ENCODE peak calls at places on chromosome 21, in eight cellular contexts. Y is CD14-positive monocyte, P is OCI-LY7, T is cardiac fibroblast, C is colonic mucosa, S is mammary epithelial cell, M is MCF 10A, B is left ventricle myocardium inferior. L is an unnamed sample.

GRCh38 chr21:14836950-14837349 is 227.8 kb downstream of the NRIP1 start:
- DNase-seq in Y (no peak), P (no peak), T (no peak), C (no peak), S (no peak), M (no peak), B (no peak), L (no peak)

GRCh38 chr21:14753466-14754258 is 207.5 kb upstream of the SAMSN1 start:
- DNase-seq in Y (no peak), P (no peak), T (no peak), C (no peak), S (no peak), M (no peak), B (no peak), L (no peak)

GRCh38 chr21:46648539-46648938 is 13.1 kb downstream of the PRMT2 start:
- DNase-seq in Y (no peak), P (no peak), T (no peak), C (no peak), S (no peak), M (no peak), B (no peak), L (no peak)

GRCh38 chr21:17454315-17455027 is 58.4 kb upstream of the CXADR start:
- DNase-seq in Y (no peak), P (peak; percentile 70), T (peak; percentile 82), C (peak; percentile 21), S (peak; percentile 88), M (peak; percentile 85), B (peak; percentile 20), L (peak; percentile 48)

GRCh38 chr21:28587748-28588147 is 404.9 kb downstream of the LTN1 start:
- DNase-seq in Y (no peak), P (no peak), T (peak; percentile 18), C (no peak), S (no peak), M (peak; percentile 8), B (no peak), L (no peak)

GRCh38 chr21:36859744-36860501 is 106.5 kb downstream of the HLCS start:
- DNase-seq in Y (peak; percentile 89), P (peak; percentile 61), T (peak; percentile 62), C (peak; percentile 91), S (peak; percentile 21), M (peak; percentile 90), B (peak; percentile 80), L (no peak)

GRCh38 chr21:40631201-40631600 is 215.8 kb downstream of the DSCAM start:
- DNase-seq in Y (no peak), P (no peak), T (no peak), C (no peak), S (peak; percentile 13), M (no peak), B (no peak), L (no peak)

GRCh38 chr21:32494946-32495703 is 82.6 kb downstream of the EVA1C start:
- DNase-seq in Y (no peak), P (no peak), T (peak; percentile 82), C (no peak), S (peak; percentile 68), M (peak; percentile 39), B (no peak), L (no peak)

GRCh38 chr21:38352536-38353219 is 95.9 kb downstream of the KCNJ15 start:
- DNase-seq in Y (peak; percentile 59), P (no peak), T (peak; percentile 83), C (peak; percentile 59), S (peak; percentile 69), M (peak; percentile 86), B (peak; percentile 25), L (peak; percentile 72)

DNA sequence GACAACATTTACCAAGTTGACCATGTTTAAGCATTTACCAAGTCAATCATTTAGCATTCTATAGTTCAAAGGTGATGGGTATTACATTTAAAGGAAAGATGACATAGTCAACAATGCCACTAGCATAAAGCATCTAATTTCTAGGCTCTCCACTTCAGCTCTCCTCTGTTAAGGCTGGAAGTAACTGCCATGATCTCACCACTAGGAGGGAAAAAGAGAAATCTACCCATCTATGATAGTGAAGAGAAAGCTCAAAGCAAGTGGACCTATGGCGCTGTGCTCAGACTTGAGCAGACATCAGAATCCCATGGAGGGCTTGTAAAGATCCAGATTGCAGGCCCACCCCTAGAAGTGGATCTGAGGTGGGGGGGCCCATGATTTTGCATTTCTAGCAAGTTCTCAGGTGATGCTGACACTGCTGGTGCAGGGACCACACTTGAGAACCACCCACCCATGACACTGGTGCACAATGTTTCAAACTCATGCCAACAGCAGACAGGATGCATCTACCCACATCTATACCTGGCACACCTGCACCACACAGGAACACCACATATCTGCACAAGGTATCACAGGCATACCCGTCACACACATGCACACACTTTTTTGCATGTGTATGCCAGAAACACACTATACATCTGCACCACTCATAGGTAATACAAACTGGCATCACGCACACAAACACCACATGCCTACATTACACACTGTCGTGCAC is 392.9 kb upstream of the RUNX1 start:
- DNase-seq in Y (no peak), P (no peak), T (no peak), C (no peak), S (no peak), M (no peak), B (no peak), L (no peak)
- TF ChIP-seq CTCF in Y (no peak), P (no peak), T (no peak), C (no peak), S (peak; percentile 17), M (no peak), B (no peak), L (no peak)

DNA sequence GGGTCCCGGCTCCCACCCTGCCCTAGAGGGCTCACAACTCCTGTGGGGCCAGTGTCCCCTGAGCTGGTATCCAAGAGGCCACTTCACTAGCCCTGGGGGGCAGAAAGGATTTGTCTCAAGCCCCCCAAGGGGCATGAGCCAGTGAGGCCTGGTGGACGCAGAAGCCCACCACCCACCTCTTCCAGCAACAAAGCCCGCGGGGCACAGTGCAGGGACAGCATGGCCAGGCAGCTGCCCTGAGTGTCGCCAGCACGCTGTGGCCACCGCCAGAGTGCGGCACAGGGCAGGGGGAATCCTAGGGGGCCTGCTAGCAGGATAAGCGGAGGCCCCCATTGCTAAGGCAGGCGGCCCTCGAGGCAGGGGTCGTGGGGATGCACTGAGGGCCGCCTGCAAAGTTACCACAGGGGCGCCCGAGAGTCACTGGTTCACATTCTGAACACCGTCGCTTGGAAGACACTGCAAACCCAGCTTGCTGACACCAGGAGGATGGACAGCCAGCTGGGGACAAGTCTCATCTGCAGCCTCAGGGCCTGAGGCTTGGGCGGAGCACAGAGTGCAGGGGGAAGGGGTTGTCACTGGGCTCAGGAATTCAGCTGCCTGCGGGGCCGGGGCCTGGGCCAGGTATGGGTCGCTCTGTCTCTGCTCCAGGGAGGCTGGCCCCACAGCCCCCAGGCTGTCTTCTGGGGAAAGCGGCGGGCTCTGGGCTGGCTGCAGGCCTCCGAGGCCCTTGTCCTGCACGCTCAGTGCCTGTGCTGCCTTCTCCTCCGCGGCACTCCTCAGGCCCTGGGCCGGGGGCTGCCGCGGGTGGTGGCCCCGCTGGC is 26.8 kb downstream of the SLC19A1 start:
- DNase-seq in Y (peak; percentile 34), P (no peak), T (no peak), C (no peak), S (no peak), M (no peak), B (peak; percentile 3), L (no peak)
- TF ChIP-seq CTCF in Y (no peak), P (no peak), T (no peak), C (no peak), S (no peak), M (no peak), B (no peak), L (no peak)

GRCh38 chr21:44485254-44485793 is 30.0 kb downstream of the LRRC3 start:
- DNase-seq in Y (no peak), P (no peak), T (peak; percentile 18), C (peak; percentile 33), S (no peak), M (no peak), B (no peak), L (peak; percentile 57)
- TF ChIP-seq CTCF in Y (no peak), P (no peak), T (peak; percentile 46), C (no peak), S (no peak), M (no peak), B (peak; percentile 26), L (peak; percentile 49)

DNA sequence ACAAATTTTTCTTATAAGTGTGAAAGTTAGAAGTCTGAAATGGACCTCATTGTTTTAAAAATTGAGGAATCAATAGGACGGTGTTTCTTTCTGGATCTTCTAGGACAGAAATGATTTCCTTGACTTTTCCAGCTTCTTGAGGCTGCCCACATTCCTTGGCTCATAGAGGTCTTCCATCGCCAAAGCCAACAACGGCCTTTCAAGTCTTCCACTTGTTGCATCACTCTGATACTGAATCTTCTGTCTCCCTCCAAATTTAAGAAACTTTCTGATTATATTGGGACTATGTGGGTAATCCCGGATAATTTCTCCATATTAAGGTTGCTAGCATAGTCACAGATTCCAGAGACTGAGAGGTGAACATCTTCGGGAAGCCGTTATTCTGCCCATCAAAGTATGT is 595.4 kb upstream of the ADAMTS5 start:
- DNase-seq in Y (no peak), P (no peak), T (no peak), C (no peak), S (no peak), M (no peak), B (no peak), L (no peak)
- TF ChIP-seq CTCF in Y (no peak), P (no peak), T (no peak), C (no peak), S (no peak), M (no peak), B (no peak), L (no peak)

GRCh38 chr21:42233067-42233981 is 14.4 kb downstream of the ABCG1 start:
- DNase-seq in Y (peak; percentile 90), P (peak; percentile 97), T (peak; percentile 77), C (peak; percentile 76), S (no peak), M (no peak), B (peak; percentile 84), L (no peak)
- TF ChIP-seq CTCF in Y (peak; percentile 58), P (peak; percentile 64), T (peak; percentile 24), C (peak; percentile 30), S (no peak), M (no peak), B (peak; percentile 53), L (no peak)